ENCODE peak calls at places on chromosomes 13 and 19, in six cellular contexts. P is activated T-helper 1 cell treated with anti-CD3 and anti-CD28 coated beads, Interleukin-2, amount 50 U/mL, for 16 hours; U is IMR-90; L is CD4-positive, alpha-beta memory T cell; Y is GM12865; S is T-helper 2 cell. G is an unnamed sample.

GRCh38 chr19:30669329-30670010 is 297.3 kb downstream of the ZNF536 start:
- DNase-seq in P (peak; percentile 5), Y (peak; percentile 37), S (peak; percentile 31), U (peak; percentile 12), L (peak; percentile 23), G (peak; percentile 28)

GRCh38 chr13:90362718-90363117 is 984.8 kb upstream of the MIR17HG start:
- DNase-seq in Y (no peak), P (no peak), U (peak; percentile 0), S (no peak), L (no peak), G (peak; percentile 7)

GRCh38 chr13:40187324-40187795 is 479.1 kb downstream of the FOXO1 start:
- DNase-seq in S (no peak), L (peak; percentile 85), Y (no peak), P (peak; percentile 37), U (no peak), G (no peak)

GRCh38 chr13:102642475-102642874 is 45.7 kb downstream of the TPP2 start:
- DNase-seq in Y (no peak), S (no peak), U (no peak), L (no peak), P (no peak), G (no peak)

GRCh38 chr19:15122331-15123030 is 15.3 kb downstream of the SYDE1 start:
- DNase-seq in L (no peak), Y (no peak), P (no peak), S (no peak), U (no peak), G (no peak)

GRCh38 chr13:45108716-45109706 is 11.3 kb upstream of the GTF2F2 start:
- DNase-seq in U (peak; percentile 66), Y (peak; percentile 77), P (no peak), S (no peak), L (no peak), G (peak; percentile 77)

GRCh38 chr13:27273658-27274425 is 3.2 kb downstream of the RASL11A start:
- DNase-seq in L (no peak), Y (no peak), P (no peak), U (peak; percentile 55), S (no peak), G (no peak)

GRCh38 chr13:58298556-58299135 is 667.1 kb downstream of the PCDH17 start:
- DNase-seq in P (no peak), U (no peak), Y (no peak), S (no peak), L (no peak), G (no peak)

GRCh38 chr19:45922281-45922680 is 7.7 kb upstream of the NANOS2 start:
- DNase-seq in Y (peak; percentile 27), P (no peak), S (no peak), L (no peak), U (no peak), G (peak; percentile 60)

G was measured in NB4.